ENCODE peak calls at places on chromosomes 12 and 14, in five cellular contexts. J is GM06990; A is testis; Z is adrenal gland; K is effector memory CD4-positive, alpha-beta T cell. U is an unnamed sample.
A peak's percentile ranks its signal among the peaks of the same experiment; 100 is the strongest.

GRCh38 chr14:76309572-76310551 is 66.1 kb upstream of the ESRRB start:
- DNase-seq in K (no peak), A (no peak), Z (no peak), J (no peak), U (no peak)

GRCh38 chr12:65926119-65927004 is 102.1 kb downstream of the HMGA2 start:
- DNase-seq in K (no peak), J (no peak), A (no peak), Z (no peak), U (no peak)

GRCh38 chr14:102140027-102140749 is 491 bp downstream of the WDR20 start:
- DNase-seq in A (peak; percentile 55), J (peak; percentile 52), K (peak; percentile 9), Z (peak; percentile 39), U (peak; percentile 13)

GRCh38 chr12:12481636-12482035 is 81.0 kb downstream of the DUSP16 start:
- DNase-seq in A (no peak), J (no peak), K (no peak), Z (no peak), U (peak; percentile 45)

GRCh38 chr14:35117112-35117511 is 4.7 kb downstream of the PPP2R3C start:
- DNase-seq in A (no peak), J (no peak), K (no peak), Z (no peak), U (no peak)

GRCh38 chr12:113439606-113440030 is 17.4 kb downstream of the SDSL start:
- DNase-seq in A (peak; percentile 72), J (no peak), K (no peak), Z (peak; percentile 58), U (no peak)

GRCh38 chr12:78187741-78188140 is 357.0 kb downstream of the NAV3 start:
- DNase-seq in Z (no peak), J (no peak), K (no peak), A (no peak), U (no peak)

GRCh38 chr12:96981053-96981452 is 74.0 kb downstream of the NEDD1 start:
- DNase-seq in A (no peak), Z (no peak), K (no peak), J (no peak), U (no peak)

GRCh38 chr12:112148031-112148513 is 22.7 kb downstream of the TRAFD1 start:
- DNase-seq in Z (no peak), J (no peak), A (no peak), K (no peak), U (no peak)

GRCh38 chr14:78721756-78722455 is 551.7 kb downstream of the NRXN3 start:
- DNase-seq in A (no peak), K (no peak), Z (no peak), J (no peak), U (no peak)

GRCh38 chr12:125329239-125330238 is 264.3 kb downstream of the AACS start:
- DNase-seq in A (no peak), K (no peak), Z (no peak), J (no peak), U (no peak)

GRCh38 chr12:125330645-125331341 is 265.6 kb downstream of the AACS start:
- DNase-seq in Z (peak; percentile 49), K (no peak), A (peak; percentile 82), J (peak; percentile 45), U (peak; percentile 4)

GRCh38 chr12:125332900-125333299 is 267.7 kb downstream of the AACS start:
- DNase-seq in Z (no peak), A (no peak), J (no peak), K (no peak), U (no peak)

GRCh38 chr12:125336246-125336645 is 271.0 kb downstream of the AACS start:
- DNase-seq in Z (no peak), J (no peak), K (no peak), A (no peak), U (no peak)

GRCh38 chr12:125331342-125332052 is 266.3 kb downstream of the AACS start:
- DNase-seq in Z (no peak), K (no peak), A (peak; percentile 65), J (peak; percentile 5), U (no peak)
- H3K4me3 ChIP-seq in Z (no peak overlapping the region), K (no peak overlapping the region), A (peak overlapping the region; percentile 56), J (no peak overlapping the region), U (no peak overlapping the region)

GRCh38 chr14:21503376-21503775 is 7.8 kb downstream of the METTL3 start:
- DNase-seq in Z (no peak), A (no peak), K (no peak), J (no peak), U (no peak)
- H3K36me3 ChIP-seq in Z (no peaks in the 10 kb centered on the region), A (no peaks in the 10 kb centered on the region), K (peaks cover 36% of the 10 kb centered on the region), J (peaks cover 15% of the 10 kb centered on the region), U (peaks cover 49% of the 10 kb centered on the region)

GRCh38 chr14:53842938-53843337 is 113.7 kb downstream of the BMP4 start:
- DNase-seq in A (no peak), J (no peak), Z (no peak), K (no peak), U (no peak)
- H3K4me3 ChIP-seq in A (no peak overlapping the region), J (no peak overlapping the region), Z (no peak overlapping the region), K (no peak overlapping the region), U (no peak overlapping the region)

GRCh38 chr12:124413915-124414314 is 119.0 kb downstream of the RFLNA start:
- DNase-seq in K (no peak), A (no peak), Z (no peak), J (no peak), U (no peak)
- H3K36me3 ChIP-seq in K (peaks cover 37% of the 10 kb centered on the region), A (no peaks in the 10 kb centered on the region), Z (no peaks in the 10 kb centered on the region), J (peaks cover 39% of the 10 kb centered on the region), U (no peaks in the 10 kb centered on the region)